ENCODE peak calls at places on chromosomes 7 and 10, in five cellular contexts. G is effector CD8-positive, alpha-beta T cell; S is M059J; F is substantia nigra; P is H7. L is an unnamed sample.

GRCh38 chr10:117548191-117548668 is 5.7 kb downstream of the EMX2 start:
- DNase-seq in G (no peak), S (no peak), F (no peak), P (no peak), L (no peak)

GRCh38 chr10:126380352-126381076 is 7.8 kb downstream of the ADAM12 start:
- DNase-seq in G (no peak), S (no peak), F (no peak), P (no peak), L (no peak)

GRCh38 chr10:60760711-60761210 is 17.5 kb upstream of the CDK1 start:
- DNase-seq in G (no peak), S (no peak), F (no peak), P (no peak), L (no peak)

GRCh38 chr10:126270116-126270515 is 118.2 kb downstream of the ADAM12 start:
- DNase-seq in G (no peak), S (no peak), F (no peak), P (no peak), L (no peak)

GRCh38 chr10:74231375-74231774 is 80.4 kb downstream of the ADK start:
- DNase-seq in G (no peak), S (peak; percentile 80), F (no peak), P (no peak), L (no peak)

GRCh38 chr7:157760004-157760730 is 423.4 kb downstream of the DNAJB6 start:
- DNase-seq in G (no peak), S (no peak), F (no peak), P (peak; percentile 85), L (no peak)

GRCh38 chr10:84095821-84096497 is 43.4 kb upstream of the GHITM start:
- DNase-seq in G (no peak), S (no peak), F (no peak), P (no peak), L (no peak)

GRCh38 chr10:22427890-22428571 is 82.7 kb downstream of the SPAG6 start:
- DNase-seq in G (no peak), S (peak; percentile 88), F (no peak), P (no peak), L (no peak)

GRCh38 chr10:23448802-23449570 is 10.1 kb downstream of the OTUD1 start:
- DNase-seq in G (no peak), S (peak; percentile 3), F (no peak), P (no peak), L (no peak)

GRCh38 chr10:27391916-27392315 is 112.2 kb upstream of the RAB18 start:
- DNase-seq in G (no peak), S (no peak), F (no peak), P (no peak), L (no peak)

GRCh38 chr10:34254596-34254995 is 560.5 kb downstream of the PARD3 start:
- DNase-seq in G (no peak), S (peak; percentile 83), F (no peak), P (no peak), L (no peak)

GRCh38 chr7:74272305-74273038 is 16.7 kb upstream of the CLIP2 start:
- DNase-seq in G (no peak), S (peak; percentile 99), F (peak; percentile 52), P (peak; percentile 69), L (peak; percentile 39)

GRCh38 chr7:76397409-76398183 is 11.9 kb downstream of the SSC4D start:
- DNase-seq in G (peak; percentile 79), S (peak; percentile 33), F (peak; percentile 51), P (peak; percentile 96), L (peak; percentile 69)

GRCh38 chr7:157693521-157694388 is 357.0 kb downstream of the DNAJB6 start:
- DNase-seq in G (no peak), S (no peak), F (no peak), P (peak; percentile 93), L (no peak)

GRCh38 chr7:3092468-3092867 is 48.8 kb upstream of the CARD11 start:
- DNase-seq in G (peak; percentile 57), S (peak; percentile 55), F (no peak), P (no peak), L (no peak)

GRCh38 chr10:118977022-118977599 is 52.4 kb upstream of the NANOS1 start:
- DNase-seq in G (no peak), S (peak; percentile 10), F (no peak), P (no peak), L (no peak)

GRCh38 chr7:209846-210245 is 17.5 kb downstream of the FAM20C start:
- DNase-seq in G (no peak), S (no peak), F (no peak), P (no peak), L (no peak)

GRCh38 chr7:74289660-74290589 is 718 bp downstream of the CLIP2 start:
- DNase-seq in G (peak; percentile 13), S (no peak), F (peak; percentile 45), P (peak; percentile 82), L (no peak)

GRCh38 chr7:37031571-37032257 is 307.4 kb upstream of the AOAH start:
- DNase-seq in G (no peak), S (peak; percentile 100), F (peak; percentile 12), P (peak; percentile 18), L (peak; percentile 87)

GRCh38 chr10:29621161-29621560 is 13.6 kb downstream of the SVIL start:
- DNase-seq in G (no peak), S (no peak), F (no peak), P (peak; percentile 70), L (no peak)

GRCh38 chr10:17590969-17591645 is 26.1 kb downstream of the HACD1 start:
- DNase-seq in G (no peak), S (no peak), F (no peak), P (no peak), L (no peak)

GRCh38 chr10:132329565-132330485 is 2.2 kb upstream of the LRRC27 start:
- DNase-seq in G (no peak), S (peak; percentile 38), F (no peak), P (peak; percentile 29), L (no peak)

GRCh38 chr10:42112331-42113157 is 525.8 kb downstream of the ZNF33B start:
- DNase-seq in G (no peak), S (no peak), F (no peak), P (peak; percentile 1), L (no peak)

GRCh38 chr7:151435971-151436370 is 4.0 kb downstream of the CRYGN start:
- DNase-seq in G (no peak), S (no peak), F (no peak), P (peak; percentile 49), L (no peak)

GRCh38 chr10:18501198-18501597 is 150.2 kb downstream of the NSUN6 start:
- DNase-seq in G (no peak), S (peak; percentile 41), F (no peak), P (no peak), L (no peak)

GRCh38 chr7:130695840-130696239 is 9.5 kb upstream of the TSGA13 start:
- DNase-seq in G (no peak), S (peak; percentile 60), F (no peak), P (peak; percentile 38), L (no peak)

GRCh38 chr7:10239643-10240345 is 733.9 kb upstream of the PHF14 start:
- DNase-seq in G (no peak), S (no peak), F (no peak), P (no peak), L (no peak)

GRCh38 chr10:62082729-62083412 is 181.4 kb downstream of the ARID5B start:
- DNase-seq in G (no peak), S (peak; percentile 34), F (no peak), P (no peak), L (no peak)

GRCh38 chr10:3260066-3260834 is 87.7 kb upstream of the PITRM1 start:
- DNase-seq in G (no peak), S (no peak), F (no peak), P (peak; percentile 59), L (no peak)

GRCh38 chr10:86367339-86367951 is 850 bp upstream of the GRID1 start:
- DNase-seq in G (no peak), S (no peak), F (peak; percentile 49), P (peak; percentile 85), L (peak; percentile 12)

GRCh38 chr10:122516733-122517132 is 43.8 kb upstream of the DMBT1 start:
- DNase-seq in G (no peak), S (no peak), F (no peak), P (no peak), L (no peak)

GRCh38 chr7:107661081-107661864 is 645 bp downstream of the SLC26A4 start:
- DNase-seq in G (no peak), S (peak; percentile 67), F (no peak), P (peak; percentile 83), L (no peak)

GRCh38 chr7:83439021-83439420 is 209.9 kb downstream of the SEMA3E start:
- DNase-seq in G (no peak), S (no peak), F (no peak), P (no peak), L (no peak)

GRCh38 chr7:124031919-124032318 is 948 bp downstream of the TMEM229A start:
- DNase-seq in G (no peak), S (no peak), F (no peak), P (no peak), L (no peak)

GRCh38 chr7:137882261-137882668 is 35.5 kb upstream of the DGKI start:
- DNase-seq in G (no peak), S (peak; percentile 100), F (no peak), P (no peak), L (no peak)